ENCODE peak calls at places on chromosomes 12 and 14, in seven cellular contexts. D is psoas muscle, P is tibial nerve, E is transverse colon, R is heart right ventricle, Y is K562, G is endodermal cell. F is an unnamed sample. For H3K4me1, the result is how much of the 10 kb centered on the place peaks cover.

GRCh38 chr12:62776575-62776974 is 158.4 kb downstream of the PPM1H start:
- DNase-seq in D (no peak), P (no peak), E (peak), R (no peak), Y (no peak), G (no peak), F (no peak)

GRCh38 chr12:52010692-52011601 is 4.2 kb downstream of the TAMALIN start:
- DNase-seq in D (no peak), P (no peak), E (no peak), R (no peak), Y (peak), G (no peak), F (no peak)

GRCh38 chr12:102567031-102567985 is 86.9 kb upstream of the IGF1 start:
- DNase-seq in D (no peak), P (no peak), E (no peak), R (no peak), Y (no peak), G (no peak), F (no peak)

GRCh38 chr12:94872671-94873367 is 130.7 kb downstream of the NDUFA12 start:
- DNase-seq in D (peak), P (no peak), E (no peak), R (no peak), Y (no peak), G (peak), F (no peak)

GRCh38 chr12:72072613-72073212 is 134.1 kb downstream of the TPH2 start:
- DNase-seq in D (no peak), P (no peak), E (no peak), R (no peak), Y (no peak), G (no peak), F (no peak)

GRCh38 chr14:71521238-71521637 is 411.0 kb upstream of the RGS6 start:
- DNase-seq in D (no peak), P (no peak), E (no peak), R (no peak), Y (no peak), G (no peak), F (no peak)

GRCh38 chr12:81591256-81591655 is 167.9 kb downstream of the PPFIA2 start:
- DNase-seq in D (no peak), P (no peak), E (no peak), R (no peak), Y (no peak), G (no peak), F (no peak)

GRCh38 chr14:57501039-57501557 is 7.4 kb upstream of the CCDC198 start:
- DNase-seq in D (no peak), P (no peak), E (no peak), R (no peak), Y (no peak), G (no peak), F (no peak)

GRCh38 chr12:121261397-121261796 is 35.1 kb downstream of the CAMKK2 start:
- DNase-seq in D (no peak), P (no peak), E (no peak), R (no peak), Y (no peak), G (no peak), F (no peak)

GRCh38 chr14:41062826-41063225 is 543.9 kb upstream of the LRFN5 start:
- DNase-seq in D (no peak), P (no peak), E (no peak), R (no peak), Y (no peak), G (no peak), F (no peak)

GRCh38 chr12:111546758-111547383 is 52.2 kb downstream of the ATXN2 start:
- DNase-seq in D (no peak), P (no peak), E (no peak), R (no peak), Y (no peak), G (no peak), F (no peak)

GRCh38 chr14:23910081-23910875 is 43.3 kb upstream of the DHRS4 start:
- DNase-seq in D (no peak), P (no peak), E (peak), R (no peak), Y (peak), G (peak), F (peak)

GRCh38 chr14:99349721-99350495 is 77.9 kb upstream of the BCL11B start:
- DNase-seq in D (no peak), P (no peak), E (no peak), R (no peak), Y (no peak), G (no peak), F (no peak)

GRCh38 chr12:46798056-46798455 is 27.7 kb downstream of the SLC38A4 start:
- DNase-seq in D (no peak), P (no peak), E (no peak), R (no peak), Y (no peak), G (no peak), F (no peak)

GRCh38 chr14:95683793-95684192 is 2.4 kb upstream of the TCL1B start:
- DNase-seq in D (no peak), P (no peak), E (peak), R (no peak), Y (peak), G (peak), F (peak)

GRCh38 chr12:57178213-57178612 is 30.8 kb upstream of the LRP1-AS start:
- DNase-seq in D (no peak), P (no peak), E (no peak), R (no peak), Y (peak), G (no peak), F (no peak)

GRCh38 chr14:95361373-95362179 is 41.9 kb upstream of the CLMN start:
- DNase-seq in D (peak), P (no peak), E (peak), R (peak), Y (peak), G (peak), F (no peak)

GRCh38 chr12:125056306-125056705 is 8.9 kb upstream of the AACS start:
- DNase-seq in D (no peak), P (no peak), E (no peak), R (no peak), Y (no peak), G (no peak), F (no peak)

GRCh38 chr12:9081667-9082243 is 34.0 kb downstream of the A2M start:
- DNase-seq in D (no peak), P (no peak), E (no peak), R (no peak), Y (no peak), G (no peak), F (no peak)

GRCh38 chr14:48703728-48704467 is 882.3 kb downstream of the RPS29 start:
- DNase-seq in D (no peak), P (no peak), E (no peak), R (peak), Y (no peak), G (no peak), F (no peak)

GRCh38 chr12:53062011-53062961 is 12.4 kb downstream of the TNS2 start:
- DNase-seq in D (peak), P (peak), E (no peak), R (no peak), Y (no peak), G (peak), F (no peak)

GRCh38 chr12:53065470-53065869 is 13.7 kb downstream of the SPRYD3 start:
- DNase-seq in D (peak), P (no peak), E (no peak), R (peak), Y (no peak), G (no peak), F (no peak)

GRCh38 chr12:53064613-53065415 is 14.4 kb downstream of the SPRYD3 start:
- DNase-seq in D (peak), P (peak), E (no peak), R (peak), Y (no peak), G (peak), F (no peak)

GRCh38 chr12:53062977-53063707 is 13.3 kb downstream of the TNS2 start:
- DNase-seq in D (peak), P (peak), E (no peak), R (no peak), Y (no peak), G (peak), F (no peak)

DNA sequence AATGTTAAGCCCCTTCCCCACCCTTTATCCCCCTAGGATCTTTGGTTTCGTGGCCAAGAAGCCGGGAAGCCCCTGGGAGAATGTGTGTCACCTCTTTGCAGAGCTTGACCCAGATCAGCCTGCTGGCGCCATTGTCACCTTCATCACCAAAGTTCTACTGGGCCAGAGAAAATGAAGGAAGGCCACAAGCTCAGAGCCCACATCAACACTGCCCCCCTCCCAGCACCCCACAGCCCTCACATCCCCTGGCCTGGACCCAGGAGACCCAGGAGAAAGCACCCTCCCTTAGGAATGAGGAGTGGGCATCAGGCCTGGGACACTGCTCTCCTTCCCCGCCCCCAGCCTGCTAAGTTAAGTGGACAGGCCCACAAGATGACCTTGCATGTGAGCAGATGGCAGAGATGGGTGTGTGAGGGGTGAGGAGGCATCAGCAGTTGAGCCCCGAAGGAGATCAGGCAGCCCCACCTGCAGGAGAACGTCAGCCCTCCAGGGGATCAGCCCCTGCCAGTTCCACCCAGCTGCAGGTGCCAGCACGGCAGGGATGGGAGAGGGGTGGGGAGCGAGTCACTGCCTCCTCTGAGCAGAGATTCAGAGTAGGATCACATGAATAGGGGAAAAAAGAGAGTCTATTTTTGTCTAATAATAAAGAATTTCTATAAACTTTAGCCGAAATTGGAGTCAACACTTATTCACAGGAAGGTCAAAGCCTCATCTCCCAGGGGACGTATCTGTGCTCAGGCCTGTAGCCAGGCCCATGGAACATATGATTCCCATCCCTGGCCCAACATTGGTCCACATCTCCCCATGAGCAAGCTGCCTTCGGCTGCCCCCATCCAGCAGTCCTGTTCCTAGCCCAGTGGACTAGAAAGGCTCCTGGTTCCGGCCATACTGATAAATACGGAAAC is 14.1 kb downstream of the TNS2 start:
- DNase-seq in D (peak), P (peak), E (peak), R (peak), Y (no peak), G (peak), F (no peak)
- H3K4me1 ChIP-seq in D (under half), P (half or more), E (under half), R (half or more), Y (under half), G (under half), F (under half)

GRCh38 chr12:23721268-23721667 is 228.2 kb downstream of the SOX5 start:
- DNase-seq in D (no peak), P (no peak), E (no peak), R (no peak), Y (peak), G (no peak), F (no peak)

GRCh38 chr12:23719493-23719892 is 230.0 kb downstream of the SOX5 start:
- DNase-seq in D (no peak), P (no peak), E (no peak), R (no peak), Y (no peak), G (no peak), F (no peak)

DNA sequence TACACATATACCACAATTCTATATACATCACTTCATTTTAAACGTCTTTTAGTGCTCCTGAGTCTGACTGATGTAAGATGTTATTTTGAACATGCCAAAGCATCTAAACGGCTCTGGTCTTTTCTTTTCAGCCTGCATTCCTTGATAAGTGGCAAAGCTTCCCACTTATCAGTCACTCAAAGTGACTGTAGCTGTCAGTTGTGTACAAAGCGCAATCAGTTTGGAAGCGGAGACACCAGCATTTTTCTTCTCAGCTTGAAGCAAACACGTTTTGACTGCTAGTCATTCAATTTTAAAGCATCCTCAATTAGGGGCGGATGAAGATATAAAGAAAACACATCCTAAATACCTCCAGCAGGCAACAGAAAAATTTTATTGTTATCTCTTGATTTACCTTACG is 226.8 kb downstream of the SOX5 start:
- DNase-seq in D (no peak), P (no peak), E (no peak), R (no peak), Y (peak), G (no peak), F (no peak)
- H3K4me3 ChIP-seq in D (no peak), P (no peak), E (no peak), R (no peak), Y (peak), G (no peak), F (no peak)

DNA sequence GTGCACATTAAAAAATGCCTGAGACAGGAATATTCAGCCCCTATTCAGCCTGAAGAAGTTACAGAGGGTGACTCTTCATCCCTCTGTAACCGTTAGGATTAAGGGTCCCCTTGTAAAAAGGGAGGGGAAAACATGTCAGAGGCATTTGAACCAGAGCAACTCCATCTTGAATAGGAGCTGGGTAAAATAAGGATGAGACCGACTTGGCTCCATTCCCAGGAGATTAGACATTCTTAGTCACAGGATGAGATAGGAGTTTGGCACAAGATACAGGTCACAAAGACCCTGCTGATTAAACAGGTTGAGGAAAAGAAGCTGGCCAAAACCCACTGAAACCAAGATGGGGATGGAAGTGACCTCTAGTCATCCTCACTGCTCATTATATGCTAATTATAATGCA is 19.9 kb upstream of the MDM1 start:
- DNase-seq in D (no peak), P (no peak), E (no peak), R (no peak), Y (peak), G (no peak), F (no peak)
- H3K4me1 ChIP-seq in D (under half), P (under half), E (under half), R (under half), Y (under half), G (under half), F (under half)

GRCh38 chr12:64679487-64679983 is 69.2 kb downstream of the RASSF3 start:
- DNase-seq in D (peak), P (peak), E (peak), R (peak), Y (peak), G (no peak), F (no peak)
- H3K4me3 ChIP-seq in D (peak), P (no peak), E (no peak), R (peak), Y (no peak), G (no peak), F (no peak)

DNA sequence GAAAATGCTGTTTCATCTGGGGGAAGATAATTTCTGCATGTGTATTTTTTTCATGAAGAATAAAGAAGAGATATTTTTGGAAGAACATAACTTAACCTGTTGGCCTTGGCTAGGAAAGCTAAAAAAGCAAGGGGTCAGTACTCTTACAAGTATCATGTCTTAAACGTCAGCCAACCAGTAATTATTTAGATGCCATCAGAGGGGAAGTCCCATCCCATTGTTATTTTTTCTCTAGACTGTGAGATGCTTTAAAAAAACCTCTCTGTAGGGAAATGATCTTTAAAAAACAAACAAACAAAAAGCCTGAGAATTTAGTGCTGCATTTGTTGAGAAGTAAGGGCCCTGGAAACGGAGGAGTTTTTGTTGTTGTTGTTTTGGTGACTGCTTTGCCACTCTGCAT is 474.1 kb downstream of the ZFP36L1 start:
- DNase-seq in D (no peak), P (no peak), E (no peak), R (no peak), Y (no peak), G (no peak), F (no peak)
- H3K4me1 ChIP-seq in D (under half), P (half or more), E (under half), R (under half), Y (under half), G (under half), F (under half)

DNA sequence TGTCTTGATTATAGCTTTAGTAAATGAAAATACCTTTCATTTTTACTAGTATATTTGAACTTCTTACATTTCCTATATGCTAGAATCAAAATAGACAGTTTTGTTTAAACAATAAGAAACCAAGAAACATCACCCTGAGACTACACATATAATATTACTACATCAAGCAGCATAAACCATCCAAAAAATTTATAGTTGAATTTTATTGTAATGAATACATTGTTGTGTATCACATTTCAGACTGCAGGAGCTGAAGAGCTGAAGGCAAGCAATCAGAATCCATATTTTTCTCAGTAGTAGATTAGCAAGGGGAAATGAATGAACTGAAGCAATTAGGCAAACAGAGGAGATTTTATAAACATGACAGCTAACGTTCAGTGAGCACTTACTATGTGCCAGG is 379.2 kb downstream of the BTG1 start:
- DNase-seq in D (no peak), P (no peak), E (no peak), R (no peak), Y (no peak), G (no peak), F (no peak)
- H3K4me3 ChIP-seq in D (no peak), P (no peak), E (no peak), R (no peak), Y (no peak), G (no peak), F (no peak)